ENCODE peak calls at places on chromosomes 12 and 14, in four cellular contexts. C is suprapubic skin, Z is HepG2, V is cardiac muscle cell. O is an unnamed sample.

GRCh38 chr12:70762000-70762399 is 124.8 kb upstream of the PTPRB start:
- DNase-seq in C (no peak), V (no peak), Z (no peak), O (no peak)

GRCh38 chr12:86117711-86118110 is 138.5 kb downstream of the MGAT4C start:
- DNase-seq in Z (no peak), C (no peak), V (no peak), O (no peak)

GRCh38 chr12:84694111-84694510 is 218.5 kb downstream of the SLC6A15 start:
- DNase-seq in V (no peak), C (no peak), Z (no peak), O (no peak)

GRCh38 chr12:93609281-93610192 is 37.1 kb downstream of the SOCS2 start:
- DNase-seq in Z (no peak), V (no peak), C (no peak), O (no peak)

GRCh38 chr12:89461649-89462612 is 62.7 kb downstream of the GALNT4 start:
- DNase-seq in C (no peak), Z (peak), V (peak), O (no peak)

GRCh38 chr12:89256060-89256459 is 96.2 kb downstream of the DUSP6 start:
- DNase-seq in Z (no peak), V (no peak), C (no peak), O (no peak)

GRCh38 chr14:93084402-93084801 is 31.3 kb downstream of the ITPK1 start:
- DNase-seq in C (no peak), Z (no peak), V (no peak), O (no peak)

GRCh38 chr14:35277179-35277578 is 15.0 kb upstream of the PSMA6 start:
- DNase-seq in Z (no peak), V (no peak), C (no peak), O (no peak)

GRCh38 chr12:108962256-108962655 is 58.6 kb downstream of the SVOP start:
- DNase-seq in C (no peak), Z (no peak), V (no peak), O (no peak)

GRCh38 chr12:3117628-3118027 is 40.4 kb downstream of the TSPAN9 start:
- DNase-seq in C (no peak), Z (no peak), V (peak), O (no peak)

GRCh38 chr14:75001899-75002298 is 822 bp upstream of the EIF2B2 start:
- DNase-seq in Z (no peak), V (no peak), C (no peak), O (no peak)

GRCh38 chr14:42190744-42191143 is 584.1 kb downstream of the LRFN5 start:
- DNase-seq in C (no peak), V (no peak), Z (no peak), O (no peak)

GRCh38 chr14:42192659-42193425 is 586.2 kb downstream of the LRFN5 start:
- DNase-seq in C (no peak), Z (no peak), V (peak), O (no peak)

GRCh38 chr14:42193426-42193766 is 586.7 kb downstream of the LRFN5 start:
- DNase-seq in V (no peak), Z (no peak), C (no peak), O (no peak)
- TF ChIP-seq CTCF in V (no peak), Z (no peak), C (no peak), O (no peak)

GRCh38 chr12:55720071-55720564 is at the start of gene RDH5:
- DNase-seq in C (no peak), V (peak), Z (peak), O (no peak)
- TF ChIP-seq CTCF in C (no peak), V (no peak), Z (no peak), O (no peak)

DNA sequence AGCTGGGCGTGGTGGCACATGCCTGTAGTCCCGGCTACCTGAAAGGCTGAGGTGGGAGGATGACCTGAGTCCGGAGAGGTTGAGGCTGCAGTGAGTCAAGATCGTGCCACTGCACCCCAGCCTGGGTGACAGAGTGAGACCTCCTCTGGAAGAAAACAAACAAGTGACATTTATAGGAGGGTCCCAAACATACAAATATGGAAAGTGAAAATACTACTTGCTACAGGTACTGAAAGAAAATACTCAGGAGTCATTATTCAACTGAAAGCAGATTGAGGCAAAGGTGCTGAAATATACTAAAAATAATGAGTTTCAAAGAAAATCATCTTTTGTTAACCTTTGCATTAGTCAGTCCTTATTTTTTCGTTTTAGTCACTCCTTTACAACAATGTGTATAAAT is 53.5 kb downstream of the ETV6 start:
- DNase-seq in V (no peak), Z (no peak), C (no peak), O (no peak)
- TF ChIP-seq CTCF in V (no peak), Z (no peak), C (no peak), O (no peak)

GRCh38 chr12:31225656-31226535 is 100.1 kb downstream of the SINHCAF start:
- DNase-seq in V (no peak), C (no peak), Z (no peak), O (no peak)

GRCh38 chr12:31224768-31225448 is 101.0 kb downstream of the SINHCAF start:
- DNase-seq in C (no peak), V (no peak), Z (no peak), O (no peak)

GRCh38 chr12:31227401-31227981 is 98.5 kb downstream of the SINHCAF start:
- DNase-seq in Z (no peak), V (no peak), C (no peak), O (no peak)

GRCh38 chr12:31228811-31229792 is 96.8 kb downstream of the SINHCAF start:
- DNase-seq in Z (peak), V (no peak), C (no peak), O (no peak)

GRCh38 chr12:31226639-31227038 is 99.3 kb downstream of the SINHCAF start:
- DNase-seq in Z (no peak), C (no peak), V (no peak), O (no peak)
- TF ChIP-seq CTCF in Z (no peak), C (no peak), V (no peak), O (no peak)

GRCh38 chr14:55745906-55746305 is 165.9 kb downstream of the KTN1 start:
- DNase-seq in V (no peak), C (no peak), Z (no peak), O (no peak)

GRCh38 chr14:55749946-55750345 is 169.9 kb downstream of the KTN1 start:
- DNase-seq in Z (no peak), C (no peak), V (no peak), O (no peak)

GRCh38 chr14:55746533-55746932 is 166.5 kb downstream of the KTN1 start:
- DNase-seq in C (no peak), V (peak), Z (peak), O (no peak)

GRCh38 chr14:55749201-55749812 is 169.3 kb downstream of the KTN1 start:
- DNase-seq in V (peak), C (no peak), Z (no peak), O (no peak)

GRCh38 chr14:55747186-55747585 is 167.2 kb downstream of the KTN1 start:
- DNase-seq in Z (no peak), C (no peak), V (no peak), O (no peak)
- TF ChIP-seq CTCF in Z (no peak), C (no peak), V (no peak), O (no peak)

DNA sequence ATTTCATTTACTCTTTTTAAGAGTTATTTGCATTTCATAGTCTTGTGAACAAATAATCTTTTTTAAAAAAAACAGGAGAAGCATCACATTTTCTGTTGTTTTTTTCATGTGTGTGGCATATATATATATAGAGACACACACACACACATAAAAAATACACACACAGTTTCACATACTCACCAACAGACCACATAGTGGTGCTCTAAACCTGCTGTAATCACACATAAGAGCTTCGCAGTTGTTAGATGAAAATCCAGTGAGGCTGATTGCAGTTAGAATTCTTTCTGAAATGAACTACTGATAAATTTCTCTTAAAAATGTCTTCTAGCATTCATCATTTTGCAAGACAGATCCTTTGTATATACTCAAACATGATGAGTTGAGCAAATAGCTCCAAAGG is 434.2 kb upstream of the STXBP6 start:
- DNase-seq in Z (no peak), V (no peak), C (no peak), O (no peak)
- TF ChIP-seq CTCF in Z (no peak), V (no peak), C (no peak), O (peak)

DNA sequence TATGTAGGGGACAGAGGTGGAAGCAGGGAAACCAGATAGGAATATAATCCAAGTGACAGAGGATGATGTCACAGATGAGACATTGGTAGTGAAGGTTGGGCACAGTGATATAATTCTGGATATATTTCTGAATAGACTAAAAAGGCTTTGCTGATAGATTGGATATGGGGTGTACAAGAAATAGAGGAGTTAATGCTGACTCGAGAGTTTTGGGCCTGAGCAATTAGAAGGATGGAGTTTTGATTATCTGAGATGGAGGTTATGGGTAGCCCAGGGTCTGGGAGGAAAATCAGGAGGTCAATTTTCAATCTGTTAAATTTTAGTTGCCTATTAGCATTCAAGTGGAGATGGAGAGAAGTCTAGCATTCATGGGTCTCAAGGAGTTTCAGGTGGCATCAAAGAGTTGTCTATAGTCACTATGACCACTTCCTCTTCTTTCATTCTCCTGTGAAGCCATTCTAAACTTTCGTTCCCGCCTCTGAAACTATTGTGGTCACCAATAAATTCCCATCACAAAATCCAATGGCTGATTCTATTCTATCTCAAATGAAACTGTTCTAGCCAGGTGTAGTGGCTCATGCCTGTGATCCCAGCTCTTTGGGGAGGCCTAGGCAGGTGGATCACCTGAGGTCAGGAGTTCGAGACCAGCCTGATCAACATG is 10.6 kb upstream of the ANO6 start:
- DNase-seq in V (no peak), Z (no peak), C (no peak), O (no peak)
- TF ChIP-seq CTCF in V (no peak), Z (no peak), C (no peak), O (no peak)